ENCODE peak calls at places on chromosomes 6 and 20, in nine cellular contexts. O is HT-29; L is kidney epithelial cell; D is CD4-positive, alpha-beta memory T cell; S is AG08396; A is AG09309; W is activated CD8-positive, alpha-beta memory T cell treated with anti-CD3 and anti-CD28 coated beads for 48 hours; T is HCEC 1CT; E is dorsolateral prefrontal cortex. J is an unnamed sample.

GRCh38 chr6:134454794-134455193 is 136.9 kb upstream of the SGK1 start:
- DNase-seq in O (no peak), L (no peak), D (no peak), S (no peak), A (no peak), W (no peak), T (no peak), E (no peak), J (no peak)

GRCh38 chr6:107690864-107691661 is 133.1 kb downstream of the SCML4 start:
- DNase-seq in O (no peak), L (no peak), D (no peak), S (peak), A (peak), W (no peak), T (peak), E (no peak), J (no peak)

GRCh38 chr6:4059115-4059777 is 19.7 kb downstream of the FAM217A start:
- DNase-seq in O (no peak), L (peak), D (peak), S (peak), A (peak), W (peak), T (peak), E (no peak), J (peak)

GRCh38 chr6:11648436-11648775 is 110.9 kb downstream of the TMEM170B start:
- DNase-seq in O (no peak), L (no peak), D (no peak), S (no peak), A (no peak), W (no peak), T (no peak), E (no peak), J (no peak)

GRCh38 chr6:56540232-56540631 is 102.5 kb downstream of the DST start:
- DNase-seq in O (peak), L (no peak), D (no peak), S (no peak), A (no peak), W (no peak), T (no peak), E (no peak), J (no peak)

GRCh38 chr20:30815577-30816181 is 441.8 kb upstream of the DEFB115 start:
- DNase-seq in O (no peak), L (no peak), D (no peak), S (no peak), A (no peak), W (no peak), T (no peak), E (no peak), J (no peak)

GRCh38 chr6:18245642-18246041 is 18.7 kb downstream of the DEK start:
- DNase-seq in O (no peak), L (no peak), D (peak), S (no peak), A (no peak), W (no peak), T (no peak), E (no peak), J (no peak)

GRCh38 chr6:82078286-82078908 is 169.1 kb downstream of the IBTK start:
- DNase-seq in O (no peak), L (no peak), D (no peak), S (no peak), A (no peak), W (no peak), T (no peak), E (no peak), J (no peak)

GRCh38 chr6:6661684-6662083 is 73.2 kb downstream of the LY86 start:
- DNase-seq in O (peak), L (no peak), D (no peak), S (no peak), A (no peak), W (no peak), T (no peak), E (peak), J (no peak)

GRCh38 chr20:33370296-33370695 is 31.0 kb downstream of the CDK5RAP1 start:
- DNase-seq in O (no peak), L (peak), D (peak), S (no peak), A (no peak), W (no peak), T (no peak), E (no peak), J (no peak)

GRCh38 chr20:58677205-58677604 is 15.4 kb upstream of the NPEPL1 start:
- DNase-seq in O (no peak), L (no peak), D (no peak), S (no peak), A (no peak), W (no peak), T (no peak), E (no peak), J (no peak)

GRCh38 chr20:50577175-50578018 is 67.2 kb downstream of the PTPN1 start:
- DNase-seq in O (no peak), L (no peak), D (no peak), S (no peak), A (no peak), W (no peak), T (no peak), E (peak), J (no peak)

GRCh38 chr6:163165922-163166321 is 248.6 kb upstream of the QKI start:
- DNase-seq in O (no peak), L (no peak), D (no peak), S (no peak), A (no peak), W (no peak), T (no peak), E (peak), J (no peak)

GRCh38 chr6:113732384-113732966 is 124.7 kb upstream of the MARCKS start:
- DNase-seq in O (no peak), L (no peak), D (no peak), S (no peak), A (no peak), W (no peak), T (no peak), E (no peak), J (no peak)

GRCh38 chr20:7930386-7930785 is 9.9 kb downstream of the HAO1 start:
- DNase-seq in O (no peak), L (no peak), D (no peak), S (no peak), A (no peak), W (no peak), T (no peak), E (no peak), J (no peak)